ENCODE peak calls at places on chromosomes 5 and 9, in five cellular contexts. X is PC-3; T is transverse colon; U is CD8-positive, alpha-beta memory T cell; K is fibroblast of lung. D is an unnamed sample.

GRCh38 chr9:131732061-131732526 is 7.8 kb downstream of the RAPGEF1 start:
- DNase-seq in K (peak; percentile 79), U (no peak), T (peak; percentile 57), X (peak; percentile 46), D (no peak)

GRCh38 chr5:148632978-148633377 is 21.3 kb downstream of the HTR4 start:
- DNase-seq in U (no peak), T (peak; percentile 21), K (no peak), X (peak; percentile 24), D (no peak)

GRCh38 chr9:88988796-88989641 is 2.2 kb upstream of the S1PR3 start:
- DNase-seq in K (peak; percentile 55), U (no peak), T (no peak), X (no peak), D (no peak)

GRCh38 chr9:95346021-95346420 is 28.5 kb upstream of the FANCC start:
- DNase-seq in U (no peak), K (no peak), T (no peak), X (no peak), D (no peak)

GRCh38 chr9:14868772-14869583 is 41.2 kb downstream of the FREM1 start:
- DNase-seq in K (peak; percentile 10), T (no peak), X (no peak), U (no peak), D (peak; percentile 83)

GRCh38 chr5:31635446-31635845 is 3.5 kb upstream of the PDZD2 start:
- DNase-seq in X (no peak), T (no peak), K (no peak), U (no peak), D (no peak)

GRCh38 chr5:82278711-82279370 is 687 bp upstream of the RPS23 start:
- DNase-seq in K (no peak), T (no peak), X (no peak), U (no peak), D (no peak)

GRCh38 chr9:6566409-6567139 is 79.0 kb downstream of the GLDC start:
- DNase-seq in T (no peak), X (peak; percentile 97), U (no peak), K (peak; percentile 95), D (peak; percentile 15)

GRCh38 chr9:99076483-99077171 is 28.3 kb upstream of the TGFBR1 start:
- DNase-seq in X (no peak), T (peak; percentile 26), U (peak; percentile 57), K (no peak), D (peak; percentile 45)

GRCh38 chr9:101586651-101587050 is 8.1 kb downstream of the PPP3R2 start:
- DNase-seq in K (no peak), X (no peak), T (no peak), U (no peak), D (no peak)

GRCh38 chr5:122253794-122254193 is 58.2 kb upstream of the SNCAIP start:
- DNase-seq in U (no peak), X (no peak), K (no peak), T (no peak), D (no peak)

GRCh38 chr5:42005561-42006153 is 80.6 kb downstream of the FBXO4 start:
- DNase-seq in X (peak; percentile 62), K (peak; percentile 49), U (peak; percentile 4), T (no peak), D (peak; percentile 50)

GRCh38 chr5:144421411-144421810 is 250.7 kb downstream of the KCTD16 start:
- DNase-seq in U (no peak), X (no peak), T (no peak), K (no peak), D (no peak)

GRCh38 chr5:152608514-152608913 is 203.4 kb upstream of the NMUR2 start:
- DNase-seq in T (no peak), X (no peak), K (no peak), U (no peak), D (no peak)

GRCh38 chr9:133558191-133559126 is 24.0 kb downstream of the ADAMTSL2 start:
- DNase-seq in U (no peak), K (peak; percentile 69), T (no peak), X (peak; percentile 52), D (peak; percentile 90)

GRCh38 chr5:111117149-111117548 is 25.0 kb downstream of the WDR36 start:
- DNase-seq in U (no peak), K (no peak), X (no peak), T (no peak), D (no peak)

GRCh38 chr9:86126998-86127972 is 27.9 kb upstream of the GOLM1 start:
- DNase-seq in X (peak; percentile 87), K (peak; percentile 88), T (peak; percentile 80), U (no peak), D (peak; percentile 99)

GRCh38 chr5:3265936-3266335 is 329.7 kb upstream of the IRX1 start:
- DNase-seq in K (no peak), U (no peak), T (no peak), X (no peak), D (no peak)

GRCh38 chr5:65566505-65566904 is 3.4 kb downstream of the PPWD1 start:
- DNase-seq in K (no peak), X (no peak), T (no peak), U (no peak), D (no peak)

GRCh38 chr5:88690619-88691560 is 192.1 kb downstream of the MEF2C start:
- DNase-seq in X (peak; percentile 66), U (peak; percentile 64), K (peak; percentile 66), T (peak; percentile 70), D (peak; percentile 76)

GRCh38 chr9:134891016-134891589 is 10.5 kb downstream of the FCN2 start:
- DNase-seq in T (no peak), U (no peak), K (peak; percentile 26), X (no peak), D (no peak)

GRCh38 chr5:9454491-9454890 is 91.4 kb downstream of the SEMA5A start:
- DNase-seq in X (no peak), K (no peak), U (no peak), T (no peak), D (no peak)

GRCh38 chr5:176352116-176352878 is 9.3 kb downstream of the KIAA1191 start:
- DNase-seq in K (no peak), U (no peak), X (no peak), T (no peak), D (no peak)

GRCh38 chr5:81629986-81630385 is 120.9 kb downstream of the SSBP2 start:
- DNase-seq in K (no peak), X (no peak), T (no peak), U (no peak), D (peak; percentile 26)

GRCh38 chr5:35939639-35940038 is 1.2 kb upstream of the CAPSL start:
- DNase-seq in U (no peak), T (no peak), X (no peak), K (no peak), D (no peak)

GRCh38 chr9:79049371-79049770 is 522.4 kb upstream of the TLE4 start:
- DNase-seq in K (no peak), X (no peak), U (no peak), T (no peak), D (no peak)

GRCh38 chr9:106892632-106893031 is 29.7 kb downstream of the ZNF462 start:
- DNase-seq in X (peak; percentile 97), U (no peak), K (peak; percentile 95), T (peak; percentile 34), D (peak; percentile 93)

GRCh38 chr5:135306557-135306956 is 92.5 kb downstream of the MACROH2A1 start:
- DNase-seq in X (no peak), T (no peak), U (no peak), K (no peak), D (no peak)

GRCh38 chr9:65449423-65449822 is 164.4 kb upstream of the FOXD4L5 start:
- DNase-seq in T (no peak), U (no peak), X (no peak), K (no peak), D (no peak)

GRCh38 chr5:137078171-137078665 is 420.9 kb downstream of the SPOCK1 start:
- DNase-seq in K (no peak), U (no peak), X (peak; percentile 76), T (no peak), D (peak; percentile 85)

GRCh38 chr5:137073192-137073591 is 425.9 kb downstream of the SPOCK1 start:
- DNase-seq in K (no peak), X (peak; percentile 29), U (no peak), T (no peak), D (no peak)

GRCh38 chr5:137071941-137072340 is 427.2 kb downstream of the SPOCK1 start:
- DNase-seq in T (no peak), U (no peak), X (peak; percentile 14), K (no peak), D (no peak)

GRCh38 chr5:137072376-137073174 is 426.6 kb downstream of the SPOCK1 start:
- DNase-seq in U (no peak), X (no peak), K (no peak), T (no peak), D (no peak)

DNA sequence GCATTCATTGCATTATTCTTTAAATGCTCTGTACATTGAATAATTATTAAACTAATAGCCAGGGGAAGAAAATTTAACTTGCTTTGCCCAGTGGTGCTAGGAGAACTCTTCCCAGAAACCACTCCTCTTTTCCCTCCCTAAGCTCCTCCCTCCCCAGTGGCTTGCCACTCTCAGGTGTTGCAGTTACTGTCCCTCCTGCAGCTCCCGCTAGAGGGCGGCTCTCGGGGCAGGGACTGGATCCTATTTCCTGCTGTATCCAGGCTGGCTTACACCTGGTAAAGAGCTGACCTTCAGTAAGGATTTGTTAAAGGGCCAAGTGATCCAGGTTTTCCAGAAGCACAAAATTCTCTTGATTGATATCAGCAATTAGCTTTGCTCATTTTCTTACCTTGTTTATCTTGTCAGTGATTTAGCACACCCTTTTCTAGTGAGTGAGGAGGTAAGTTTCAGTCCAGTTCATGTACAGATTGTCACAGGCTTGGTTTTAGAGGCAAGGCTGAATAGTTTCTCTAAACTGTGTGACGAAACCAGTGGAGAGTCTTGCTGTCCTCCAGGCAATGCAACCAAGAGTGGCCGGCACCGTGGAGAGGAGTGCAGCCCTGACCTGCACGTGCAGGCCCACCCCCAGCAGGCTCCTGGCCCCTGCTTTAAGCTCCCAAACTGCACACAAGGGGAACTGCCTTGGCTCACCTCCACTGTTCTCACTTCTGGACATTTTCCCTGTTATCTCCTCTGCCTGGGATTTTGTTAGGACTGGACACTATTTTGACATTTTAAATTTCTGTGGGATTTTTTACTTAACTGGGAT is 423.8 kb downstream of the SPOCK1 start:
- DNase-seq in U (no peak), X (peak; percentile 84), T (peak; percentile 74), K (no peak), D (peak; percentile 81)
- H3K27me3 ChIP-seq in U (no peaks in the 10 kb centered on the region), X (no peaks in the 10 kb centered on the region), T (no peaks in the 10 kb centered on the region), K (no peaks in the 10 kb centered on the region), D (no peaks in the 10 kb centered on the region)

GRCh38 chr5:572398-573019 is 39.6 kb upstream of the CEP72 start:
- DNase-seq in K (no peak), T (no peak), U (no peak), X (no peak), D (no peak)

GRCh38 chr5:574906-575305 is 37.2 kb upstream of the CEP72 start:
- DNase-seq in U (no peak), X (no peak), K (no peak), T (no peak), D (no peak)

GRCh38 chr5:573976-574375 is 38.2 kb upstream of the CEP72 start:
- DNase-seq in K (no peak), T (no peak), X (no peak), U (no peak), D (no peak)

GRCh38 chr5:571791-572190 is 40.3 kb upstream of the CEP72 start:
- DNase-seq in U (no peak), X (no peak), K (no peak), T (no peak), D (no peak)

GRCh38 chr5:573206-573605 is 38.9 kb upstream of the CEP72 start:
- DNase-seq in T (no peak), U (no peak), K (no peak), X (peak; percentile 62), D (no peak)
- H3K27me3 ChIP-seq in T (peaks cover 74% of the 10 kb centered on the region), U (peaks cover 4% of the 10 kb centered on the region), K (peaks cover 4% of the 10 kb centered on the region), X (peaks cover 14% of the 10 kb centered on the region), D (no peaks in the 10 kb centered on the region)

GRCh38 chr9:114924327-114924726 is 6.1 kb downstream of the TNFSF8 start:
- DNase-seq in U (no peak), X (no peak), K (no peak), T (no peak), D (no peak)
- H3K27me3 ChIP-seq in U (no peaks in the 10 kb centered on the region), X (no peaks in the 10 kb centered on the region), K (peaks cover 16% of the 10 kb centered on the region), T (no peaks in the 10 kb centered on the region), D (peaks cover 3% of the 10 kb centered on the region)

GRCh38 chr5:173243215-173243614 is 8.2 kb upstream of the NKX2-5 start:
- DNase-seq in U (no peak), K (no peak), X (no peak), T (no peak), D (no peak)
- H3K27me3 ChIP-seq in U (peaks cover 56% of the 10 kb centered on the region), K (peaks cover 72% of the 10 kb centered on the region), X (peaks cover 29% of the 10 kb centered on the region), T (peaks cover 100% of the 10 kb centered on the region), D (no peaks in the 10 kb centered on the region)